ENCODE peak calls at places on chromosomes 13 and 19, in nine cellular contexts. One of them, this sample, is unnamed.

GRCh38 chr19:49666120-49666444 is 349 bp downstream of the BCL2L12 start:
- DNase-seq in cardiac muscle cell: no peak
- DNase-seq in HFF-Myc: no peak
- DNase-seq in cardiac fibroblast: no peak
- DNase-seq in uterus: no peak
- DNase-seq in adrenal gland: no peak
- DNase-seq in heart right ventricle: no peak
- DNase-seq in psoas muscle: no peak
- DNase-seq in CD8-positive, alpha-beta T cell: no peak
- DNase-seq in this sample: no peak

GRCh38 chr19:49987159-49987698 is 26.3 kb upstream of the SIGLEC11 start:
- DNase-seq in cardiac muscle cell: peak
- DNase-seq in HFF-Myc: peak
- DNase-seq in cardiac fibroblast: peak
- DNase-seq in uterus: peak
- DNase-seq in adrenal gland: peak
- DNase-seq in heart right ventricle: peak
- DNase-seq in psoas muscle: peak
- DNase-seq in CD8-positive, alpha-beta T cell: peak
- DNase-seq in this sample: no peak

GRCh38 chr19:15466851-15467733 is 2.7 kb upstream of the RASAL3 start:
- DNase-seq in cardiac muscle cell: peak
- DNase-seq in HFF-Myc: peak
- DNase-seq in cardiac fibroblast: peak
- DNase-seq in uterus: no peak
- DNase-seq in adrenal gland: no peak
- DNase-seq in heart right ventricle: no peak
- DNase-seq in psoas muscle: no peak
- DNase-seq in CD8-positive, alpha-beta T cell: peak
- DNase-seq in this sample: no peak

GRCh38 chr19:38149597-38149996 is 74.4 kb downstream of the DPF1 start:
- DNase-seq in cardiac muscle cell: peak
- DNase-seq in HFF-Myc: no peak
- DNase-seq in cardiac fibroblast: no peak
- DNase-seq in uterus: no peak
- DNase-seq in adrenal gland: peak
- DNase-seq in heart right ventricle: no peak
- DNase-seq in psoas muscle: no peak
- DNase-seq in CD8-positive, alpha-beta T cell: no peak
- DNase-seq in this sample: peak

GRCh38 chr13:106378263-106378662 is 157.2 kb downstream of the EFNB2 start:
- DNase-seq in cardiac muscle cell: no peak
- DNase-seq in HFF-Myc: no peak
- DNase-seq in cardiac fibroblast: no peak
- DNase-seq in uterus: no peak
- DNase-seq in adrenal gland: no peak
- DNase-seq in heart right ventricle: no peak
- DNase-seq in psoas muscle: no peak
- DNase-seq in CD8-positive, alpha-beta T cell: no peak
- DNase-seq in this sample: no peak

GRCh38 chr13:38900188-38900587 is 90.4 kb downstream of the STOML3 start:
- DNase-seq in cardiac muscle cell: no peak
- DNase-seq in HFF-Myc: no peak
- DNase-seq in cardiac fibroblast: no peak
- DNase-seq in uterus: no peak
- DNase-seq in adrenal gland: no peak
- DNase-seq in heart right ventricle: no peak
- DNase-seq in psoas muscle: no peak
- DNase-seq in CD8-positive, alpha-beta T cell: no peak
- DNase-seq in this sample: no peak

GRCh38 chr19:40663712-40664692 is 26.4 kb downstream of the NUMBL start:
- DNase-seq in cardiac muscle cell: no peak
- DNase-seq in HFF-Myc: no peak
- DNase-seq in cardiac fibroblast: peak
- DNase-seq in uterus: peak
- DNase-seq in adrenal gland: no peak
- DNase-seq in heart right ventricle: no peak
- DNase-seq in psoas muscle: no peak
- DNase-seq in CD8-positive, alpha-beta T cell: no peak
- DNase-seq in this sample: no peak

GRCh38 chr19:55418185-55418584 is 10.6 kb upstream of the UBE2S start:
- DNase-seq in cardiac muscle cell: peak
- DNase-seq in HFF-Myc: peak
- DNase-seq in cardiac fibroblast: peak
- DNase-seq in uterus: no peak
- DNase-seq in adrenal gland: peak
- DNase-seq in heart right ventricle: no peak
- DNase-seq in psoas muscle: no peak
- DNase-seq in CD8-positive, alpha-beta T cell: peak
- DNase-seq in this sample: peak

GRCh38 chr19:44905437-44906160 is at the start of gene APOE:
- DNase-seq in cardiac muscle cell: peak
- DNase-seq in HFF-Myc: no peak
- DNase-seq in cardiac fibroblast: no peak
- DNase-seq in uterus: no peak
- DNase-seq in adrenal gland: peak
- DNase-seq in heart right ventricle: no peak
- DNase-seq in psoas muscle: no peak
- DNase-seq in CD8-positive, alpha-beta T cell: no peak
- DNase-seq in this sample: no peak

GRCh38 chr19:43524922-43525835 is 1.8 kb downstream of the ETHE1 start:
- DNase-seq in cardiac muscle cell: peak
- DNase-seq in HFF-Myc: no peak
- DNase-seq in cardiac fibroblast: peak
- DNase-seq in uterus: peak
- DNase-seq in adrenal gland: peak
- DNase-seq in heart right ventricle: peak
- DNase-seq in psoas muscle: no peak
- DNase-seq in CD8-positive, alpha-beta T cell: peak
- DNase-seq in this sample: no peak

GRCh38 chr19:8320564-8321066 is 560 bp downstream of the NDUFA7 start:
- DNase-seq in cardiac muscle cell: no peak
- DNase-seq in HFF-Myc: no peak
- DNase-seq in cardiac fibroblast: peak
- DNase-seq in uterus: no peak
- DNase-seq in adrenal gland: no peak
- DNase-seq in heart right ventricle: no peak
- DNase-seq in psoas muscle: no peak
- DNase-seq in CD8-positive, alpha-beta T cell: no peak
- DNase-seq in this sample: no peak

GRCh38 chr13:38763446-38764381 is 76.8 kb downstream of the FREM2 start:
- DNase-seq in cardiac muscle cell: peak
- DNase-seq in HFF-Myc: peak
- DNase-seq in cardiac fibroblast: peak
- DNase-seq in uterus: no peak
- DNase-seq in adrenal gland: peak
- DNase-seq in heart right ventricle: no peak
- DNase-seq in psoas muscle: no peak
- DNase-seq in CD8-positive, alpha-beta T cell: no peak
- DNase-seq in this sample: no peak

GRCh38 chr13:31328549-31329229 is 128.9 kb downstream of the B3GLCT start:
- DNase-seq in cardiac muscle cell: peak
- DNase-seq in HFF-Myc: no peak
- DNase-seq in cardiac fibroblast: peak
- DNase-seq in uterus: no peak
- DNase-seq in adrenal gland: no peak
- DNase-seq in heart right ventricle: no peak
- DNase-seq in psoas muscle: no peak
- DNase-seq in CD8-positive, alpha-beta T cell: no peak
- DNase-seq in this sample: no peak

GRCh38 chr13:33870046-33870668 is 52.2 kb downstream of the RFC3 start:
- DNase-seq in cardiac muscle cell: no peak
- DNase-seq in HFF-Myc: no peak
- DNase-seq in cardiac fibroblast: no peak
- DNase-seq in uterus: no peak
- DNase-seq in adrenal gland: no peak
- DNase-seq in heart right ventricle: no peak
- DNase-seq in psoas muscle: no peak
- DNase-seq in CD8-positive, alpha-beta T cell: no peak
- DNase-seq in this sample: no peak

GRCh38 chr13:57640582-57640981 is 9.0 kb downstream of the PCDH17 start:
- DNase-seq in cardiac muscle cell: peak
- DNase-seq in HFF-Myc: no peak
- DNase-seq in cardiac fibroblast: peak
- DNase-seq in uterus: no peak
- DNase-seq in adrenal gland: no peak
- DNase-seq in heart right ventricle: no peak
- DNase-seq in psoas muscle: no peak
- DNase-seq in CD8-positive, alpha-beta T cell: no peak
- DNase-seq in this sample: no peak

GRCh38 chr13:45333973-45334922 is 6.7 kb downstream of the TPT1 start:
- DNase-seq in cardiac muscle cell: peak
- DNase-seq in HFF-Myc: no peak
- DNase-seq in cardiac fibroblast: peak
- DNase-seq in uterus: no peak
- DNase-seq in adrenal gland: no peak
- DNase-seq in heart right ventricle: no peak
- DNase-seq in psoas muscle: no peak
- DNase-seq in CD8-positive, alpha-beta T cell: peak
- DNase-seq in this sample: no peak

GRCh38 chr19:23052349-23052748 is 49.4 kb upstream of the ZNF728 start:
- DNase-seq in cardiac muscle cell: no peak
- DNase-seq in HFF-Myc: no peak
- DNase-seq in cardiac fibroblast: no peak
- DNase-seq in uterus: no peak
- DNase-seq in adrenal gland: no peak
- DNase-seq in heart right ventricle: no peak
- DNase-seq in psoas muscle: no peak
- DNase-seq in CD8-positive, alpha-beta T cell: no peak
- DNase-seq in this sample: no peak
- TF ChIP-seq CTCF in cardiac muscle cell: no peak
- TF ChIP-seq CTCF in HFF-Myc: no peak
- TF ChIP-seq CTCF in cardiac fibroblast: no peak
- TF ChIP-seq CTCF in uterus: no peak
- TF ChIP-seq CTCF in adrenal gland: no peak
- TF ChIP-seq CTCF in heart right ventricle: no peak
- TF ChIP-seq CTCF in psoas muscle: no peak
- TF ChIP-seq CTCF in CD8-positive, alpha-beta T cell: no peak
- TF ChIP-seq CTCF in this sample: no peak

GRCh38 chr19:3396881-3397265 is 30.5 kb downstream of the NFIC start:
- DNase-seq in cardiac muscle cell: no peak
- DNase-seq in HFF-Myc: no peak
- DNase-seq in cardiac fibroblast: no peak
- DNase-seq in uterus: no peak
- DNase-seq in adrenal gland: no peak
- DNase-seq in heart right ventricle: no peak
- DNase-seq in psoas muscle: peak
- DNase-seq in CD8-positive, alpha-beta T cell: no peak
- DNase-seq in this sample: no peak

GRCh38 chr19:3397266-3398022 is 31.1 kb downstream of the NFIC start:
- DNase-seq in cardiac muscle cell: peak
- DNase-seq in HFF-Myc: no peak
- DNase-seq in cardiac fibroblast: no peak
- DNase-seq in uterus: no peak
- DNase-seq in adrenal gland: peak
- DNase-seq in heart right ventricle: peak
- DNase-seq in psoas muscle: peak
- DNase-seq in CD8-positive, alpha-beta T cell: no peak
- DNase-seq in this sample: peak

GRCh38 chr19:3398114-3398899 is 31.9 kb downstream of the NFIC start:
- DNase-seq in cardiac muscle cell: peak
- DNase-seq in HFF-Myc: no peak
- DNase-seq in cardiac fibroblast: no peak
- DNase-seq in uterus: peak
- DNase-seq in adrenal gland: peak
- DNase-seq in heart right ventricle: peak
- DNase-seq in psoas muscle: peak
- DNase-seq in CD8-positive, alpha-beta T cell: no peak
- DNase-seq in this sample: peak

GRCh38 chr19:3401004-3401768 is 34.8 kb downstream of the NFIC start:
- DNase-seq in cardiac muscle cell: no peak
- DNase-seq in HFF-Myc: no peak
- DNase-seq in cardiac fibroblast: no peak
- DNase-seq in uterus: no peak
- DNase-seq in adrenal gland: no peak
- DNase-seq in heart right ventricle: no peak
- DNase-seq in psoas muscle: peak
- DNase-seq in CD8-positive, alpha-beta T cell: no peak
- DNase-seq in this sample: no peak

DNA sequence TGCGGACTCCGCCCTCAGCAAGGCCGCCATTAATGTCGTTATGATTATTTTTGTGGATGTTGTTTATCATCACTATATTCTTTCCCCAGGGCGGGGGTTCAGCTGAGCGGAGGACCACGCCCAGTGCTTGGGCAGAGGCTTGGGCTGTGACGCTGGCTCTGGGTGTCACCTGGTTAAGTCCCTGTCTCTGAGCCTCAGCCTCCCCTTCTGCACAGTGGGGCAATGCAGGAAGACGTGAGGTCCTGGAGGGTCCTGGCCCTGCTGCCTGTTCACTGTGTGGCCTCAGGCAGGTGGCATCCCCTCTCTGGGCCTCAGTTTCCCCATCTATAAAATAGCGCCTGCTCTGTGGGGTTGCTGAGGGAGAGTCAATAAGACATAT is 32.5 kb downstream of the NFIC start:
- DNase-seq in cardiac muscle cell: no peak
- DNase-seq in HFF-Myc: no peak
- DNase-seq in cardiac fibroblast: no peak
- DNase-seq in uterus: no peak
- DNase-seq in adrenal gland: no peak
- DNase-seq in heart right ventricle: no peak
- DNase-seq in psoas muscle: no peak
- DNase-seq in CD8-positive, alpha-beta T cell: no peak
- DNase-seq in this sample: no peak
- H3K4me3 ChIP-seq in cardiac muscle cell: no peak
- H3K4me3 ChIP-seq in HFF-Myc: no peak
- H3K4me3 ChIP-seq in cardiac fibroblast: no peak
- H3K4me3 ChIP-seq in uterus: no peak
- H3K4me3 ChIP-seq in adrenal gland: no peak
- H3K4me3 ChIP-seq in heart right ventricle: peak
- H3K4me3 ChIP-seq in psoas muscle: peak
- H3K4me3 ChIP-seq in CD8-positive, alpha-beta T cell: no peak
- H3K4me3 ChIP-seq in this sample: peak

GRCh38 chr19:39413903-39414608 is 1.6 kb downstream of the PLEKHG2 start:
- DNase-seq in cardiac muscle cell: no peak
- DNase-seq in HFF-Myc: no peak
- DNase-seq in cardiac fibroblast: no peak
- DNase-seq in uterus: peak
- DNase-seq in adrenal gland: peak
- DNase-seq in heart right ventricle: peak
- DNase-seq in psoas muscle: peak
- DNase-seq in CD8-positive, alpha-beta T cell: no peak
- DNase-seq in this sample: no peak
- TF ChIP-seq CTCF in cardiac muscle cell: peak
- TF ChIP-seq CTCF in HFF-Myc: peak
- TF ChIP-seq CTCF in cardiac fibroblast: peak
- TF ChIP-seq CTCF in uterus: no peak
- TF ChIP-seq CTCF in adrenal gland: no peak
- TF ChIP-seq CTCF in heart right ventricle: no peak
- TF ChIP-seq CTCF in psoas muscle: no peak
- TF ChIP-seq CTCF in CD8-positive, alpha-beta T cell: no peak
- TF ChIP-seq CTCF in this sample: no peak

DNA sequence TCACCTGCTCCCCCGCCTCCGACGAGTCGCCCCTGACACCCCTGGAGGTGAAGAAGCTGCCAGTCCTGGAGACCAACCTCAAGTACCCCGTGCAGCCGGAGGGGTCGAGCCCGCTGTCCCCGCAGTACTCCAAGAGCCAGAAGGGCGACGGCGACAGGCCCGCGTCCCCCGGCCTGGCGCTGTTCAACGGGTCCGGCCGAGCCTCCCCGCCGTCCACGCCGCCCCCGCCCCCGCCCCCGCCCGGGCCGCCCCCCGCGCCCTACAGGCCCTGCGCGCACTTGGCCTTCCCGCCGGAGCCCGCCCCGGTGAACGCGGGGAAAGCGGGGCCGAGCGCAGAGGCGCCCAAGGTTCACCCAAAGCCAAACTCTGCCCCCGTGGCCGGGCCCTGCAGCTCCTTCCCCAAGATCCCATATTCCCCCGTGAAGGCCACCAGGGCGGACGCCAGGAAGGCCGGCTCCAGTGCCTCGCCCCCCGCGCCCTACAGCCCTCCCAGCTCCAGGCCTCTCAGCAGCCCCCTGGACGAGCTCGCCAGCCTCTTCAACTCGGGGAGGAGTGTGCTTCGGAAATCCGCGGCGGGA is 511.5 kb downstream of the MYO16 start:
- DNase-seq in cardiac muscle cell: no peak
- DNase-seq in HFF-Myc: no peak
- DNase-seq in cardiac fibroblast: no peak
- DNase-seq in uterus: no peak
- DNase-seq in adrenal gland: no peak
- DNase-seq in heart right ventricle: no peak
- DNase-seq in psoas muscle: no peak
- DNase-seq in CD8-positive, alpha-beta T cell: no peak
- DNase-seq in this sample: no peak
- H3K4me3 ChIP-seq in cardiac muscle cell: no peak
- H3K4me3 ChIP-seq in HFF-Myc: no peak
- H3K4me3 ChIP-seq in cardiac fibroblast: peak
- H3K4me3 ChIP-seq in uterus: no peak
- H3K4me3 ChIP-seq in adrenal gland: no peak
- H3K4me3 ChIP-seq in heart right ventricle: peak
- H3K4me3 ChIP-seq in psoas muscle: peak
- H3K4me3 ChIP-seq in CD8-positive, alpha-beta T cell: no peak
- H3K4me3 ChIP-seq in this sample: peak

This sample was measured in dorsolateral prefrontal cortex.